ENCODE peak calls at places on chromosomes 3 and 15, in four cellular contexts. Y, V, Z and C are unnamed samples.

GRCh38 chr3:153880493-153880892 is 240.7 kb upstream of the ARHGEF26 start:
- DNase-seq in Y (no peak), V (no peak), Z (no peak), C (no peak)

GRCh38 chr15:41979493-41980266 is 7.3 kb upstream of the EHD4 start:
- DNase-seq in Y (no peak), V (no peak), Z (no peak), C (no peak)

GRCh38 chr15:60591491-60592385 is 112.8 kb upstream of the ICE2 start:
- DNase-seq in Y (no peak), V (peak), Z (peak), C (peak)

GRCh38 chr3:14256046-14256445 is 77.4 kb downstream of the LSM3 start:
- DNase-seq in Y (no peak), V (no peak), Z (no peak), C (no peak)

GRCh38 chr3:122586098-122586497 is 8.6 kb downstream of the PARP15 start:
- DNase-seq in Y (no peak), V (no peak), Z (no peak), C (no peak)

GRCh38 chr15:69930754-69931153 is 167.0 kb downstream of the TLE3 start:
- DNase-seq in Y (no peak), V (no peak), Z (no peak), C (no peak)

GRCh38 chr15:75307778-75308390 is 25.2 kb downstream of the GOLGA6D start:
- DNase-seq in Y (peak), V (peak), Z (peak), C (peak)

GRCh38 chr3:186746008-186746407 is 28.8 kb downstream of the KNG1 start:
- DNase-seq in Y (peak), V (no peak), Z (peak), C (peak)

GRCh38 chr15:75840659-75841058 is 2.6 kb upstream of the UBE2Q2 start:
- DNase-seq in Y (no peak), V (peak), Z (peak), C (peak)

GRCh38 chr3:54527521-54527920 is 400.3 kb downstream of the LRTM1 start:
- DNase-seq in Y (no peak), V (no peak), Z (no peak), C (no peak)

GRCh38 chr3:98962189-98962930 is 60.9 kb upstream of the DCBLD2 start:
- DNase-seq in Y (peak), V (no peak), Z (peak), C (peak)

GRCh38 chr3:127221062-127222035 is 28.4 kb downstream of the PRR23E start:
- DNase-seq in Y (no peak), V (no peak), Z (no peak), C (no peak)

GRCh38 chr3:105356988-105357387 is 9.7 kb upstream of the ALCAM start:
- DNase-seq in Y (no peak), V (no peak), Z (no peak), C (no peak)

GRCh38 chr3:193520738-193521137 is 34.0 kb downstream of the ATP13A4 start:
- DNase-seq in Y (no peak), V (no peak), Z (no peak), C (no peak)

GRCh38 chr3:17175187-17175839 is 290.6 kb downstream of the PLCL2 start:
- DNase-seq in Y (no peak), V (no peak), Z (peak), C (peak)

GRCh38 chr3:36689560-36689959 is 74.8 kb downstream of the DCLK3 start:
- DNase-seq in Y (no peak), V (peak), Z (no peak), C (no peak)

GRCh38 chr3:69791111-69791510 is 51.8 kb downstream of the MITF start:
- DNase-seq in Y (peak), V (no peak), Z (peak), C (peak)

GRCh38 chr3:158672293-158673176 is at the start of gene LXN:
- DNase-seq in Y (peak), V (no peak), Z (peak), C (no peak)

GRCh38 chr3:88113311-88114162 is 36.2 kb upstream of the C3orf38 start:
- DNase-seq in Y (peak), V (peak), Z (peak), C (peak)

GRCh38 chr3:140251678-140252077 is 316.7 kb downstream of the CLSTN2 start:
- DNase-seq in Y (no peak), V (peak), Z (no peak), C (peak)

GRCh38 chr15:39131605-39132004 is 449.3 kb upstream of the THBS1 start:
- DNase-seq in Y (peak), V (no peak), Z (peak), C (peak)

GRCh38 chr15:90086868-90087268 is 15.4 kb downstream of the IDH2 start:
- DNase-seq in Y (peak), V (peak), Z (peak), C (peak)

GRCh38 chr15:74345051-74345450 is 22.4 kb downstream of the CYP11A1 start:
- DNase-seq in Y (peak), V (no peak), Z (no peak), C (no peak)

GRCh38 chr3:4416961-4417360 is 50.1 kb downstream of the SUMF1 start:
- DNase-seq in Y (peak), V (no peak), Z (peak), C (peak)

GRCh38 chr15:64029111-64029510 is 17.2 kb downstream of the DAPK2 start:
- DNase-seq in Y (no peak), V (no peak), Z (no peak), C (no peak)

GRCh38 chr3:194134231-194134756 is 1.7 kb upstream of the HES1 start:
- DNase-seq in Y (peak), V (peak), Z (peak), C (peak)

GRCh38 chr3:23859839-23860382 is 54.2 kb downstream of the UBE2E1 start:
- DNase-seq in Y (no peak), V (no peak), Z (no peak), C (no peak)

GRCh38 chr3:95715137-95715536 is 1099.3 kb upstream of the EPHA6 start:
- DNase-seq in Y (no peak), V (no peak), Z (no peak), C (no peak)

GRCh38 chr3:183827809-183828537 is 2.6 kb upstream of the MAP6D1 start:
- DNase-seq in Y (no peak), V (no peak), Z (no peak), C (no peak)

GRCh38 chr15:44550256-44550655 is 13.3 kb downstream of the EIF3J start:
- DNase-seq in Y (no peak), V (peak), Z (peak), C (peak)

GRCh38 chr15:32096867-32097266 is 66.6 kb downstream of the CHRNA7 start:
- DNase-seq in Y (no peak), V (peak), Z (no peak), C (no peak)

GRCh38 chr15:74657846-74658245 is 38.0 kb downstream of the EDC3 start:
- DNase-seq in Y (no peak), V (no peak), Z (peak), C (no peak)

GRCh38 chr3:160369784-160370183 is 29.2 kb downstream of the IFT80 start:
- DNase-seq in Y (no peak), V (no peak), Z (no peak), C (no peak)

GRCh38 chr3:141421186-141421585 is 52.9 kb downstream of the ZBTB38 start:
- DNase-seq in Y (no peak), V (no peak), Z (no peak), C (no peak)

GRCh38 chr3:4696266-4696665 is 203.1 kb downstream of the ITPR1 start:
- DNase-seq in Y (no peak), V (no peak), Z (no peak), C (no peak)

GRCh38 chr15:69303337-69304175 is 4.8 kb downstream of the PAQR5 start:
- DNase-seq in Y (no peak), V (no peak), Z (peak), C (peak)

GRCh38 chr3:182717216-182717615 is 76.1 kb upstream of the ATP11B start:
- DNase-seq in Y (no peak), V (no peak), Z (no peak), C (no peak)

GRCh38 chr3:194540268-194540937 is 53.6 kb upstream of the ATP13A3 start:
- DNase-seq in Y (no peak), V (no peak), Z (no peak), C (no peak)

GRCh38 chr15:92921215-92922131 is 21.3 kb downstream of the CHD2 start:
- DNase-seq in Y (peak), V (no peak), Z (peak), C (peak)

GRCh38 chr3:2078821-2079220 is 19.8 kb upstream of the CNTN4 start:
- DNase-seq in Y (no peak), V (no peak), Z (no peak), C (no peak)